ENCODE peak calls at places on chromosomes 13 and 19, in eight cellular contexts. W is tibial nerve; X is AG04450; O is colonic mucosa; M is effector memory CD4-positive, alpha-beta T cell; Z is stomach; L is left ventricle myocardium inferior; U is CD8-positive, alpha-beta T cell. F is an unnamed sample.
A peak's percentile ranks its signal among the peaks of the same experiment; 100 is the strongest.

GRCh38 chr13:21054313-21054712 is 7.1 kb downstream of the LATS2 start:
- DNase-seq in X (no peak), M (no peak), U (no peak), Z (no peak), O (no peak), W (no peak), L (no peak), F (no peak)

GRCh38 chr19:41871573-41872383 is 5.3 kb upstream of the CD79A start:
- DNase-seq in W (no peak), L (peak; percentile 23), U (peak; percentile 52), M (peak; percentile 49), Z (no peak), O (no peak), X (no peak), F (no peak)

GRCh38 chr13:98626298-98626940 is 49.5 kb upstream of the STK24 start:
- DNase-seq in U (no peak), Z (no peak), O (no peak), L (no peak), W (no peak), M (no peak), X (no peak), F (no peak)

GRCh38 chr13:51931606-51932005 is 69.8 kb downstream of the CCDC70 start:
- DNase-seq in O (no peak), W (no peak), X (no peak), M (no peak), U (no peak), L (no peak), Z (no peak), F (no peak)

GRCh38 chr19:18465214-18465963 is 27.5 kb upstream of the ISYNA1 start:
- DNase-seq in W (no peak), O (no peak), X (no peak), U (no peak), L (no peak), Z (no peak), M (no peak), F (no peak)

GRCh38 chr19:5563941-5564612 is 3.7 kb downstream of the TINCR start:
- DNase-seq in W (no peak), L (no peak), O (no peak), U (no peak), X (no peak), M (no peak), Z (no peak), F (no peak)

GRCh38 chr13:98542568-98543379 is 34.1 kb downstream of the STK24 start:
- DNase-seq in O (no peak), Z (no peak), W (no peak), U (no peak), M (no peak), X (no peak), L (no peak), F (no peak)

GRCh38 chr19:19297759-19298158 is 22.6 kb downstream of the SUGP1 start:
- DNase-seq in L (no peak), O (no peak), U (no peak), M (no peak), Z (no peak), W (no peak), X (no peak), F (no peak)

GRCh38 chr19:49999371-50000010 is 25.7 kb downstream of the VRK3 start:
- DNase-seq in L (no peak), W (no peak), M (no peak), U (no peak), O (no peak), X (no peak), Z (no peak), F (peak; percentile 47)

GRCh38 chr19:42088471-42089190 is 12.7 kb downstream of the ZNF574 start:
- DNase-seq in W (no peak), L (no peak), O (no peak), Z (no peak), X (peak; percentile 38), M (no peak), U (no peak), F (no peak)

GRCh38 chr19:39438270-39438934 is 2.7 kb upstream of the RPS16 start:
- DNase-seq in W (no peak), X (no peak), Z (no peak), L (no peak), U (no peak), O (no peak), M (no peak), F (no peak)

GRCh38 chr19:48990400-48990799 is 2.7 kb downstream of the GYS1 start:
- DNase-seq in Z (no peak), X (no peak), M (no peak), O (no peak), W (no peak), L (no peak), U (no peak), F (no peak)
- H3K27ac ChIP-seq in Z (no peak overlapping the region), X (peak overlapping the region; percentile 0), M (no peak overlapping the region), O (no peak overlapping the region), W (no peak overlapping the region), L (peak overlapping the region; percentile 91), U (no peak overlapping the region), F (peak overlapping the region; percentile 19)

DNA sequence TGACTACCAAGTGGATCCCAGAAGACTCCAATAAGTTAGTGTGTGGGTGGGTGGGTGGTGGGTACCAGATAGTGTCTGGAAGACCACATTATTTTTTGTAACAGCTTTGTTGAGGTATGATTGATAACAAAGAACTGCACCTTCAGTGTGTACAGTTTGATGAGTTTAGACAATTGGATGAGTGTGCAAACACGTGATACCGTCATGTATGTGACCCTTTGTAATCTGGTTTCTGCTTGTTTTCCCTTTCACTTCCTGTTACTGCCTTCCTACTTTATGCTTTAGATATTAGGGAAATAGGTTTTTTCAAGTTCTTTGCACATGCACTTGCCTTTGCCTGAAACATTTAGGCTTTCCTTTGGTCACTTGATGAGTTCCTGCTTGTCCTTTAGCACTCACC is 8.5 kb downstream of the RPL21 start:
- DNase-seq in U (no peak), L (no peak), X (no peak), W (no peak), M (no peak), Z (no peak), O (no peak), F (no peak)
- H3K4me3 ChIP-seq in U (no peak overlapping the region), L (no peak overlapping the region), X (no peak overlapping the region), W (no peak overlapping the region), M (no peak overlapping the region), Z (no peak overlapping the region), O (no peak overlapping the region), F (no peak overlapping the region)

GRCh38 chr13:110138700-110139036 is 168.3 kb downstream of the COL4A1 start:
- DNase-seq in U (no peak), X (no peak), L (no peak), Z (no peak), O (no peak), W (no peak), M (no peak), F (no peak)
- H3K27ac ChIP-seq in U (no peak overlapping the region), X (no peak overlapping the region), L (peak overlapping the region; percentile 86), Z (peak overlapping the region; percentile 74), O (peak overlapping the region; percentile 8), W (peak overlapping the region; percentile 69), M (no peak overlapping the region), F (no peak overlapping the region)

DNA sequence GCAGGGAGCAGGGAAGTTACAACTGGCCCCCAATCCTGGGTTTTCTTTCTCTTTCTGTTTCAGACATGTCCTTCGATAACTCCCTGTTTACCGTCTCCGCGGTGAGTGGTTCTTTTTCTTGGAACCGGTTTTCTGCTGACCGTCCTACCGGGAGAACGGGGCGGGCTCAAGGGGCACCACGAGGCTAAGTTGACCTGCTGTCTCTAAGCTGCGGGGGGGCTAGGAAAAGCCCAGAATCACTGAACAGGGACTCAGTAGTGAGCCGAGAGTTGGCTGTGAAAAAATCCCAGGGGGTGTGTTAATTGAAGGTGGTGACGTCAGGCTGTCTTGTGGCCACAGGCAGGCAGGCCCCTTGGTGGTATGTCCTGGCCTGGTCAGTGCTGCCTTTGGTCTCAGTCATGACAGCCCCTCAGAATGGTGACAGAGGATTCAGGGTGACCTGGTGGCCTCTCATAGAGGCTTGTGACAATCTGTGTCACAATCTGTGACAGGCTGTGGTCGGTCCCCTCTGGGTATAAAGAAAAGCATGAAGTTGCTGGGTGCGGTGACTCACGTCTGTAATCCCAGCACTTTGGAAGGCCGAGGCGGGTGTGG is 8.1 kb upstream of the CARM1 start:
- DNase-seq in O (no peak), Z (peak; percentile 65), W (no peak), M (no peak), X (no peak), L (no peak), U (no peak), F (peak; percentile 39)
- H3K4me3 ChIP-seq in O (no peak overlapping the region), Z (peak overlapping the region; percentile 18), W (no peak overlapping the region), M (no peak overlapping the region), X (no peak overlapping the region), L (no peak overlapping the region), U (no peak overlapping the region), F (no peak overlapping the region)

GRCh38 chr13:73334459-73334858 is 275.7 kb downstream of the KLF5 start:
- DNase-seq in L (no peak), W (no peak), U (no peak), Z (no peak), M (no peak), O (no peak), X (no peak), F (no peak)
- H3K27ac ChIP-seq in L (no peak overlapping the region), W (no peak overlapping the region), U (no peak overlapping the region), Z (peak overlapping the region; percentile 64), M (no peak overlapping the region), O (no peak overlapping the region), X (no peak overlapping the region), F (no peak overlapping the region)

DNA sequence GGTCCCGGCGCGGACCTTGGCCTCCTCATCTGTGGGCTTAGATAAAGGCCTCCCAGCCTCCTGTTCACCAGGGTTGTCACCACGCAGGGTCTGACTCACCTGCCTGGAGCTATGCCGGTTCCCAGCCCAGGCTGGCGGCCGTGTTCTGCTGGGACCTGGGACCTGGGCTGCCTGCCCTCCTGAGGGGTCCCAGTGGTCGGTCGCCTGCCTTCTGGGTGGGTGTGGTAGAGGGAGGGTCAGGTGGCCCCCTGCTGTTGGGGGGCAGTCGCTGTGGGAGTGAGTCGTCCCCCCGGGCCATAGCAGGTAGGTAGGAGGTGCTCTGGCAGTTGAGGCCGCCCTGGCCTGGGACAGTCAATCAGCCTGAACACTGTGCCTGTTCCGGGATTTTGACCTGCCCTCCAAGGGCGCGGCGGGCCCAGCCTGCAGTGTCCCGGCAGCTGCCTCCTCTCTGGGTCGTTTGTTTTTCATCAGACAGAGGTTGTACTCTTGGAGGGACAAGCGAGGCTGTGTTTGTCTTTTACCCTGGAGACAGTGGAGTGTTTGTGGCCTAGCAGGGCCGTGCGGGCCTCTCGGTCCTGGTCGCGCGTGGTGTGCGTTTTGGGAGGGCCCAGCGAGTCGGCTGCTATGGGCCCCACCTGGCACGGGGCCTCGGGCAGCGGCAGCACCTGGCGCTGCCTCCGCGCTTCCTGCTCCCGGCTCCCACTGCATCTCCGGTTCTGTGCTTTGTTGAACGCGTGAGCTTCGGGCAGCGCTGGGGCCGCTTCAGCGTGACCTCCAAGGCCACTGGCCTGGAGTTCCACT is 2.6 kb downstream of the ADAT3 start:
- DNase-seq in W (no peak), O (peak; percentile 82), L (no peak), Z (peak; percentile 77), X (no peak), U (no peak), M (no peak), F (no peak)
- H3K4me3 ChIP-seq in W (peak overlapping the region; percentile 17), O (peak overlapping the region; percentile 23), L (no peak overlapping the region), Z (peak overlapping the region; percentile 14), X (no peak overlapping the region), U (no peak overlapping the region), M (no peak overlapping the region), F (no peak overlapping the region)